ENCODE peak calls at places on chromosome 20, in nine cellular contexts. One of them, this sample, is unnamed.

GRCh38 chr20:58138395-58138794 is 90.1 kb downstream of the ANKRD60 start:
- DNase-seq in adrenal gland: no peak
- DNase-seq in T-helper 22 cell: no peak
- DNase-seq in astrocyte of the cerebellum: no peak
- DNase-seq in GF-D8: no peak
- DNase-seq in nephron progenitor cell: no peak
- DNase-seq in NCI-H2171 treated with DMSO at 0.1 percent for 48 hours: no peak
- DNase-seq in CD8-positive, alpha-beta memory T cell: no peak
- DNase-seq in AG04449: no peak
- DNase-seq in this sample: no peak

GRCh38 chr20:50475879-50476292 is 34.3 kb upstream of the PTPN1 start:
- DNase-seq in adrenal gland: peak
- DNase-seq in T-helper 22 cell: no peak
- DNase-seq in astrocyte of the cerebellum: no peak
- DNase-seq in GF-D8: no peak
- DNase-seq in nephron progenitor cell: no peak
- DNase-seq in NCI-H2171 treated with DMSO at 0.1 percent for 48 hours: no peak
- DNase-seq in CD8-positive, alpha-beta memory T cell: no peak
- DNase-seq in AG04449: no peak
- DNase-seq in this sample: no peak

GRCh38 chr20:2172305-2173175 is 70.9 kb downstream of the STK35 start:
- DNase-seq in adrenal gland: peak
- DNase-seq in T-helper 22 cell: peak
- DNase-seq in astrocyte of the cerebellum: peak
- DNase-seq in GF-D8: no peak
- DNase-seq in nephron progenitor cell: peak
- DNase-seq in NCI-H2171 treated with DMSO at 0.1 percent for 48 hours: peak
- DNase-seq in CD8-positive, alpha-beta memory T cell: peak
- DNase-seq in AG04449: no peak
- DNase-seq in this sample: peak

GRCh38 chr20:25574411-25574810 is 10.9 kb downstream of the NINL start:
- DNase-seq in adrenal gland: no peak
- DNase-seq in T-helper 22 cell: no peak
- DNase-seq in astrocyte of the cerebellum: no peak
- DNase-seq in GF-D8: peak
- DNase-seq in nephron progenitor cell: no peak
- DNase-seq in NCI-H2171 treated with DMSO at 0.1 percent for 48 hours: no peak
- DNase-seq in CD8-positive, alpha-beta memory T cell: no peak
- DNase-seq in AG04449: no peak
- DNase-seq in this sample: no peak

GRCh38 chr20:38106461-38106860 is 58.6 kb downstream of the TGM2 start:
- DNase-seq in adrenal gland: no peak
- DNase-seq in T-helper 22 cell: no peak
- DNase-seq in astrocyte of the cerebellum: no peak
- DNase-seq in GF-D8: no peak
- DNase-seq in nephron progenitor cell: no peak
- DNase-seq in NCI-H2171 treated with DMSO at 0.1 percent for 48 hours: no peak
- DNase-seq in CD8-positive, alpha-beta memory T cell: no peak
- DNase-seq in AG04449: no peak
- DNase-seq in this sample: no peak

GRCh38 chr20:62303327-62304226 is 780 bp downstream of the ADRM1 start:
- DNase-seq in adrenal gland: peak
- DNase-seq in T-helper 22 cell: no peak
- DNase-seq in astrocyte of the cerebellum: no peak
- DNase-seq in GF-D8: no peak
- DNase-seq in nephron progenitor cell: peak
- DNase-seq in NCI-H2171 treated with DMSO at 0.1 percent for 48 hours: no peak
- DNase-seq in CD8-positive, alpha-beta memory T cell: peak
- DNase-seq in AG04449: no peak
- DNase-seq in this sample: peak

GRCh38 chr20:35595901-35596300 is 19.7 kb upstream of the SPAG4 start:
- DNase-seq in adrenal gland: no peak
- DNase-seq in T-helper 22 cell: no peak
- DNase-seq in astrocyte of the cerebellum: no peak
- DNase-seq in GF-D8: no peak
- DNase-seq in nephron progenitor cell: no peak
- DNase-seq in NCI-H2171 treated with DMSO at 0.1 percent for 48 hours: no peak
- DNase-seq in CD8-positive, alpha-beta memory T cell: no peak
- DNase-seq in AG04449: no peak
- DNase-seq in this sample: no peak

GRCh38 chr20:14384411-14384810 is 47.0 kb upstream of the FLRT3 start:
- DNase-seq in adrenal gland: no peak
- DNase-seq in T-helper 22 cell: no peak
- DNase-seq in astrocyte of the cerebellum: no peak
- DNase-seq in GF-D8: no peak
- DNase-seq in nephron progenitor cell: no peak
- DNase-seq in NCI-H2171 treated with DMSO at 0.1 percent for 48 hours: peak
- DNase-seq in CD8-positive, alpha-beta memory T cell: no peak
- DNase-seq in AG04449: no peak
- DNase-seq in this sample: no peak

GRCh38 chr20:17583126-17583525 is 13.3 kb downstream of the DSTN start:
- DNase-seq in adrenal gland: no peak
- DNase-seq in T-helper 22 cell: no peak
- DNase-seq in astrocyte of the cerebellum: no peak
- DNase-seq in GF-D8: no peak
- DNase-seq in nephron progenitor cell: no peak
- DNase-seq in NCI-H2171 treated with DMSO at 0.1 percent for 48 hours: no peak
- DNase-seq in CD8-positive, alpha-beta memory T cell: no peak
- DNase-seq in AG04449: no peak
- DNase-seq in this sample: no peak

GRCh38 chr20:44583179-44583578 is 800 bp downstream of the PKIG start:
- DNase-seq in adrenal gland: no peak
- DNase-seq in T-helper 22 cell: no peak
- DNase-seq in astrocyte of the cerebellum: no peak
- DNase-seq in GF-D8: no peak
- DNase-seq in nephron progenitor cell: no peak
- DNase-seq in NCI-H2171 treated with DMSO at 0.1 percent for 48 hours: no peak
- DNase-seq in CD8-positive, alpha-beta memory T cell: no peak
- DNase-seq in AG04449: no peak
- DNase-seq in this sample: no peak

GRCh38 chr20:31666258-31667042 is 28.7 kb downstream of the COX4I2 start:
- DNase-seq in adrenal gland: peak
- DNase-seq in T-helper 22 cell: no peak
- DNase-seq in astrocyte of the cerebellum: no peak
- DNase-seq in GF-D8: no peak
- DNase-seq in nephron progenitor cell: no peak
- DNase-seq in NCI-H2171 treated with DMSO at 0.1 percent for 48 hours: no peak
- DNase-seq in CD8-positive, alpha-beta memory T cell: peak
- DNase-seq in AG04449: no peak
- DNase-seq in this sample: peak

GRCh38 chr20:25058051-25058796 is at the start of gene ACSS1:
- DNase-seq in adrenal gland: peak
- DNase-seq in T-helper 22 cell: peak
- DNase-seq in astrocyte of the cerebellum: no peak
- DNase-seq in GF-D8: peak
- DNase-seq in nephron progenitor cell: peak
- DNase-seq in NCI-H2171 treated with DMSO at 0.1 percent for 48 hours: peak
- DNase-seq in CD8-positive, alpha-beta memory T cell: peak
- DNase-seq in AG04449: no peak
- DNase-seq in this sample: peak

GRCh38 chr20:11331096-11331495 is 586.6 kb upstream of the BTBD3 start:
- DNase-seq in adrenal gland: no peak
- DNase-seq in T-helper 22 cell: no peak
- DNase-seq in astrocyte of the cerebellum: no peak
- DNase-seq in GF-D8: no peak
- DNase-seq in nephron progenitor cell: no peak
- DNase-seq in NCI-H2171 treated with DMSO at 0.1 percent for 48 hours: no peak
- DNase-seq in CD8-positive, alpha-beta memory T cell: no peak
- DNase-seq in AG04449: no peak
- DNase-seq in this sample: no peak

GRCh38 chr20:32278199-32278643 is 770 bp downstream of the KIF3B start:
- DNase-seq in adrenal gland: no peak
- DNase-seq in T-helper 22 cell: no peak
- DNase-seq in astrocyte of the cerebellum: no peak
- DNase-seq in GF-D8: no peak
- DNase-seq in nephron progenitor cell: no peak
- DNase-seq in NCI-H2171 treated with DMSO at 0.1 percent for 48 hours: no peak
- DNase-seq in CD8-positive, alpha-beta memory T cell: no peak
- DNase-seq in AG04449: no peak
- DNase-seq in this sample: no peak

GRCh38 chr20:10508468-10509251 is 73.6 kb downstream of the SLX4IP start:
- DNase-seq in adrenal gland: peak
- DNase-seq in T-helper 22 cell: no peak
- DNase-seq in astrocyte of the cerebellum: no peak
- DNase-seq in GF-D8: no peak
- DNase-seq in nephron progenitor cell: peak
- DNase-seq in NCI-H2171 treated with DMSO at 0.1 percent for 48 hours: no peak
- DNase-seq in CD8-positive, alpha-beta memory T cell: no peak
- DNase-seq in AG04449: no peak
- DNase-seq in this sample: peak

GRCh38 chr20:59566631-59567524 is 37.5 kb upstream of the PHACTR3 start:
- DNase-seq in adrenal gland: no peak
- DNase-seq in T-helper 22 cell: no peak
- DNase-seq in astrocyte of the cerebellum: no peak
- DNase-seq in GF-D8: no peak
- DNase-seq in nephron progenitor cell: no peak
- DNase-seq in NCI-H2171 treated with DMSO at 0.1 percent for 48 hours: no peak
- DNase-seq in CD8-positive, alpha-beta memory T cell: no peak
- DNase-seq in AG04449: no peak
- DNase-seq in this sample: no peak

GRCh38 chr20:53692465-53693067 is 98.9 kb upstream of the ZNF217 start:
- DNase-seq in adrenal gland: peak
- DNase-seq in T-helper 22 cell: no peak
- DNase-seq in astrocyte of the cerebellum: peak
- DNase-seq in GF-D8: no peak
- DNase-seq in nephron progenitor cell: no peak
- DNase-seq in NCI-H2171 treated with DMSO at 0.1 percent for 48 hours: no peak
- DNase-seq in CD8-positive, alpha-beta memory T cell: no peak
- DNase-seq in AG04449: peak
- DNase-seq in this sample: peak

GRCh38 chr20:24995741-24996448 is 3.3 kb upstream of the APMAP start:
- DNase-seq in adrenal gland: no peak
- DNase-seq in T-helper 22 cell: no peak
- DNase-seq in astrocyte of the cerebellum: no peak
- DNase-seq in GF-D8: no peak
- DNase-seq in nephron progenitor cell: no peak
- DNase-seq in NCI-H2171 treated with DMSO at 0.1 percent for 48 hours: no peak
- DNase-seq in CD8-positive, alpha-beta memory T cell: no peak
- DNase-seq in AG04449: no peak
- DNase-seq in this sample: no peak

GRCh38 chr20:59819496-59820203 is 113.8 kb downstream of the SYCP2 start:
- DNase-seq in adrenal gland: no peak
- DNase-seq in T-helper 22 cell: no peak
- DNase-seq in astrocyte of the cerebellum: no peak
- DNase-seq in GF-D8: no peak
- DNase-seq in nephron progenitor cell: no peak
- DNase-seq in NCI-H2171 treated with DMSO at 0.1 percent for 48 hours: no peak
- DNase-seq in CD8-positive, alpha-beta memory T cell: no peak
- DNase-seq in AG04449: no peak
- DNase-seq in this sample: no peak

GRCh38 chr20:24877652-24878051 is 71.4 kb upstream of the CST7 start:
- DNase-seq in adrenal gland: no peak
- DNase-seq in T-helper 22 cell: no peak
- DNase-seq in astrocyte of the cerebellum: no peak
- DNase-seq in GF-D8: no peak
- DNase-seq in nephron progenitor cell: no peak
- DNase-seq in NCI-H2171 treated with DMSO at 0.1 percent for 48 hours: no peak
- DNase-seq in CD8-positive, alpha-beta memory T cell: no peak
- DNase-seq in AG04449: no peak
- DNase-seq in this sample: no peak

GRCh38 chr20:57525328-57526053 is 551 bp upstream of the CTCFL start:
- DNase-seq in adrenal gland: no peak
- DNase-seq in T-helper 22 cell: no peak
- DNase-seq in astrocyte of the cerebellum: no peak
- DNase-seq in GF-D8: no peak
- DNase-seq in nephron progenitor cell: no peak
- DNase-seq in NCI-H2171 treated with DMSO at 0.1 percent for 48 hours: no peak
- DNase-seq in CD8-positive, alpha-beta memory T cell: no peak
- DNase-seq in AG04449: no peak
- DNase-seq in this sample: no peak

GRCh38 chr20:44215125-44215524 is 4.6 kb upstream of the OSER1 start:
- DNase-seq in adrenal gland: peak
- DNase-seq in T-helper 22 cell: peak
- DNase-seq in astrocyte of the cerebellum: no peak
- DNase-seq in GF-D8: peak
- DNase-seq in nephron progenitor cell: peak
- DNase-seq in NCI-H2171 treated with DMSO at 0.1 percent for 48 hours: peak
- DNase-seq in CD8-positive, alpha-beta memory T cell: peak
- DNase-seq in AG04449: no peak
- DNase-seq in this sample: peak

GRCh38 chr20:46255440-46256104 is 52.7 kb downstream of the CDH22 start:
- DNase-seq in adrenal gland: peak
- DNase-seq in T-helper 22 cell: no peak
- DNase-seq in astrocyte of the cerebellum: no peak
- DNase-seq in GF-D8: no peak
- DNase-seq in nephron progenitor cell: no peak
- DNase-seq in NCI-H2171 treated with DMSO at 0.1 percent for 48 hours: peak
- DNase-seq in CD8-positive, alpha-beta memory T cell: no peak
- DNase-seq in AG04449: no peak
- DNase-seq in this sample: peak

GRCh38 chr20:36085686-36086267 is 68.8 kb upstream of the EPB41L1 start:
- DNase-seq in adrenal gland: peak
- DNase-seq in T-helper 22 cell: no peak
- DNase-seq in astrocyte of the cerebellum: no peak
- DNase-seq in GF-D8: no peak
- DNase-seq in nephron progenitor cell: no peak
- DNase-seq in NCI-H2171 treated with DMSO at 0.1 percent for 48 hours: no peak
- DNase-seq in CD8-positive, alpha-beta memory T cell: no peak
- DNase-seq in AG04449: no peak
- DNase-seq in this sample: no peak

GRCh38 chr20:17439897-17440296 is 91.3 kb downstream of the BFSP1 start:
- DNase-seq in adrenal gland: no peak
- DNase-seq in T-helper 22 cell: no peak
- DNase-seq in astrocyte of the cerebellum: no peak
- DNase-seq in GF-D8: no peak
- DNase-seq in nephron progenitor cell: no peak
- DNase-seq in NCI-H2171 treated with DMSO at 0.1 percent for 48 hours: no peak
- DNase-seq in CD8-positive, alpha-beta memory T cell: no peak
- DNase-seq in AG04449: no peak
- DNase-seq in this sample: no peak

GRCh38 chr20:3927486-3928291 is 38.5 kb downstream of the PANK2 start:
- DNase-seq in adrenal gland: peak
- DNase-seq in T-helper 22 cell: no peak
- DNase-seq in astrocyte of the cerebellum: no peak
- DNase-seq in GF-D8: peak
- DNase-seq in nephron progenitor cell: no peak
- DNase-seq in NCI-H2171 treated with DMSO at 0.1 percent for 48 hours: peak
- DNase-seq in CD8-positive, alpha-beta memory T cell: no peak
- DNase-seq in AG04449: no peak
- DNase-seq in this sample: no peak

GRCh38 chr20:33444797-33445560 is 1.4 kb upstream of the SNTA1 start:
- DNase-seq in adrenal gland: no peak
- DNase-seq in T-helper 22 cell: peak
- DNase-seq in astrocyte of the cerebellum: no peak
- DNase-seq in GF-D8: no peak
- DNase-seq in nephron progenitor cell: no peak
- DNase-seq in NCI-H2171 treated with DMSO at 0.1 percent for 48 hours: peak
- DNase-seq in CD8-positive, alpha-beta memory T cell: peak
- DNase-seq in AG04449: no peak
- DNase-seq in this sample: no peak

GRCh38 chr20:32603046-32603726 is 18.1 kb upstream of the NOL4L start:
- DNase-seq in adrenal gland: peak
- DNase-seq in T-helper 22 cell: no peak
- DNase-seq in astrocyte of the cerebellum: no peak
- DNase-seq in GF-D8: no peak
- DNase-seq in nephron progenitor cell: no peak
- DNase-seq in NCI-H2171 treated with DMSO at 0.1 percent for 48 hours: no peak
- DNase-seq in CD8-positive, alpha-beta memory T cell: no peak
- DNase-seq in AG04449: no peak
- DNase-seq in this sample: no peak

GRCh38 chr20:2210646-2211556 is 84.9 kb upstream of the TGM3 start:
- DNase-seq in adrenal gland: peak
- DNase-seq in T-helper 22 cell: no peak
- DNase-seq in astrocyte of the cerebellum: no peak
- DNase-seq in GF-D8: no peak
- DNase-seq in nephron progenitor cell: no peak
- DNase-seq in NCI-H2171 treated with DMSO at 0.1 percent for 48 hours: no peak
- DNase-seq in CD8-positive, alpha-beta memory T cell: no peak
- DNase-seq in AG04449: peak
- DNase-seq in this sample: no peak

GRCh38 chr20:3681931-3682820 is at the start of gene ADAM33:
- DNase-seq in adrenal gland: no peak
- DNase-seq in T-helper 22 cell: no peak
- DNase-seq in astrocyte of the cerebellum: no peak
- DNase-seq in GF-D8: no peak
- DNase-seq in nephron progenitor cell: peak
- DNase-seq in NCI-H2171 treated with DMSO at 0.1 percent for 48 hours: no peak
- DNase-seq in CD8-positive, alpha-beta memory T cell: no peak
- DNase-seq in AG04449: no peak
- DNase-seq in this sample: peak

GRCh38 chr20:24657878-24658620 is 188.6 kb downstream of the SYNDIG1 start:
- DNase-seq in adrenal gland: no peak
- DNase-seq in T-helper 22 cell: no peak
- DNase-seq in astrocyte of the cerebellum: peak
- DNase-seq in GF-D8: no peak
- DNase-seq in nephron progenitor cell: no peak
- DNase-seq in NCI-H2171 treated with DMSO at 0.1 percent for 48 hours: no peak
- DNase-seq in CD8-positive, alpha-beta memory T cell: no peak
- DNase-seq in AG04449: no peak
- DNase-seq in this sample: no peak

This sample was measured in right cardiac atrium.